ENCODE peak calls at places on chromosomes 7 and 10, in seven cellular contexts. N is HFFc6; U is thoracic aorta; A is stimulated activated CD8-positive, alpha-beta memory T cell treated with anti-CD3 and anti-CD28 coated beads, Interleukin-12 subunit alpha, Interleukin-12 subunit beta, amount 100 ng/mL, for 4 hours; E is NCI-H1092; C is NCI-H2171; W is T-helper 22 cell. T is an unnamed sample.

GRCh38 chr10:129912161-129912917 is 51.7 kb downstream of the EBF3 start:
- DNase-seq in A (no peak), W (no peak), N (no peak), E (no peak), U (no peak), C (no peak), T (no peak)

GRCh38 chr10:68831961-68832455 is 4.7 kb downstream of the STOX1 start:
- DNase-seq in C (no peak), A (no peak), U (no peak), E (no peak), N (no peak), W (no peak), T (no peak)

GRCh38 chr7:24573554-24574338 is 494 bp downstream of the PALS2 start:
- DNase-seq in U (no peak), W (peak), C (peak), A (peak), N (peak), E (peak), T (no peak)

GRCh38 chr7:27130540-27131389 is at the start of gene HOXA4:
- DNase-seq in N (peak), E (peak), U (peak), W (peak), C (peak), A (peak), T (no peak)

GRCh38 chr10:81303656-81304055 is 571.3 kb upstream of the NRG3 start:
- DNase-seq in A (no peak), C (no peak), U (no peak), N (no peak), E (no peak), W (no peak), T (no peak)

GRCh38 chr7:155566011-155566836 is 19.9 kb upstream of the CNPY1 start:
- DNase-seq in C (no peak), A (no peak), W (no peak), U (no peak), E (no peak), N (no peak), T (no peak)

GRCh38 chr10:45564303-45564959 is 108.1 kb downstream of the ZFAND4 start:
- DNase-seq in U (no peak), E (no peak), A (no peak), N (no peak), C (no peak), W (no peak), T (no peak)

GRCh38 chr10:12844796-12845524 is 156.6 kb downstream of the CCDC3 start:
- DNase-seq in W (no peak), A (no peak), E (no peak), U (no peak), N (peak), C (no peak), T (peak)

GRCh38 chr10:30028006-30028441 is 31.4 kb downstream of the JCAD start:
- DNase-seq in W (no peak), A (no peak), N (no peak), E (no peak), C (no peak), U (no peak), T (no peak)

GRCh38 chr7:51545131-51545530 is 228.5 kb upstream of the COBL start:
- DNase-seq in E (no peak), U (no peak), C (no peak), A (no peak), N (no peak), W (no peak), T (no peak)

T was measured in HCT116.